ENCODE peak calls at places on chromosomes 12 and 14, in six cellular contexts. Z is CD4-positive, CD25-positive, alpha-beta regulatory T cell; C is CD8-positive, alpha-beta T cell; Q is naive thymus-derived CD4-positive, alpha-beta T cell; W is right lobe of liver; P is right cardiac atrium. J is an unnamed sample.

GRCh38 chr14:89728964-89729363 is 225.6 kb downstream of the EFCAB11 start:
- ATAC-seq in Z (no peak), C (no peak), W (no peak), P (no peak), Q (no peak), J (no peak)

GRCh38 chr14:85300119-85300518 is 229.8 kb upstream of the FLRT2 start:
- ATAC-seq in Q (no peak), C (no peak), W (no peak), P (no peak), Z (no peak), J (no peak)

GRCh38 chr14:61460853-61461611 is 139.7 kb downstream of the PRKCH start:
- ATAC-seq in P (no peak), Q (peak; percentile 57), C (peak; percentile 71), W (no peak), Z (peak; percentile 83), J (no peak)

GRCh38 chr12:27511723-27512045 is 12.3 kb upstream of the PPFIBP1 start:
- ATAC-seq in C (no peak), Z (no peak), P (peak; percentile 55), Q (no peak), W (no peak), J (no peak)

GRCh38 chr12:33438890-33439586 is 581 bp downstream of the SYT10 start:
- ATAC-seq in P (peak; percentile 19), Z (no peak), Q (no peak), C (no peak), W (peak; percentile 18), J (no peak)

GRCh38 chr14:48384786-48385185 is 709.4 kb upstream of the MDGA2 start:
- ATAC-seq in W (no peak), P (no peak), C (no peak), Z (no peak), Q (no peak), J (no peak)

GRCh38 chr14:34810028-34810427 is 65.1 kb downstream of the BAZ1A start:
- ATAC-seq in C (no peak), Z (no peak), Q (no peak), W (no peak), P (no peak), J (no peak)

GRCh38 chr12:56935752-56936151 is 1.5 kb upstream of the SDR9C7 start:
- ATAC-seq in Q (no peak), Z (no peak), W (no peak), P (no peak), C (no peak), J (no peak)

GRCh38 chr14:102900631-102901571 is 21.6 kb upstream of the AMN start:
- ATAC-seq in W (no peak), Z (peak; percentile 58), P (peak; percentile 29), C (peak; percentile 87), Q (peak; percentile 83), J (no peak)

GRCh38 chr12:97301576-97301975 is 161.0 kb upstream of the RMST start:
- ATAC-seq in Q (no peak), Z (no peak), P (no peak), C (no peak), W (no peak), J (no peak)

GRCh38 chr12:95262808-95263207 is 45.2 kb downstream of the VEZT start:
- ATAC-seq in Q (no peak), W (peak; percentile 69), C (no peak), P (peak; percentile 84), Z (no peak), J (peak; percentile 43)

GRCh38 chr12:6368906-6369525 is 6.3 kb downstream of the SCNN1A start:
- ATAC-seq in W (no peak), Z (no peak), P (no peak), Q (no peak), C (no peak), J (no peak)

GRCh38 chr12:45605624-45606023 is 123.9 kb upstream of the ARID2 start:
- ATAC-seq in W (no peak), C (no peak), Z (no peak), Q (no peak), P (no peak), J (no peak)

GRCh38 chr12:68910128-68910527 is 22.8 kb downstream of the CPM start:
- ATAC-seq in Q (no peak), W (no peak), C (no peak), P (no peak), Z (no peak), J (no peak)

GRCh38 chr12:91074068-91074819 is 16.4 kb upstream of the KERA start:
- ATAC-seq in W (no peak), Q (no peak), Z (no peak), C (no peak), P (peak; percentile 91), J (peak; percentile 46)

GRCh38 chr12:53994268-53994690 is 5.7 kb upstream of the HOXC9 start:
- ATAC-seq in W (peak; percentile 16), P (no peak), Z (no peak), C (no peak), Q (no peak), J (peak; percentile 15)

GRCh38 chr12:13032164-13032563 is 12.0 kb upstream of the FAM234B start:
- ATAC-seq in Q (no peak), P (no peak), C (no peak), W (no peak), Z (no peak), J (no peak)

GRCh38 chr12:111330800-111331752 is 37.8 kb downstream of the PHETA1 start:
- ATAC-seq in P (peak; percentile 44), Z (no peak), W (peak; percentile 40), Q (peak; percentile 37), C (no peak), J (no peak)

GRCh38 chr14:100065942-100066574 is 836 bp downstream of the EVL start:
- ATAC-seq in Z (peak; percentile 28), P (peak; percentile 77), W (peak; percentile 38), Q (peak; percentile 33), C (peak; percentile 12), J (no peak)

GRCh38 chr12:46964496-46965098 is 114.8 kb upstream of the PCED1B start:
- ATAC-seq in C (no peak), W (no peak), Z (no peak), Q (no peak), P (peak; percentile 25), J (peak; percentile 31)

GRCh38 chr12:3170423-3171194 is 93.4 kb downstream of the TSPAN9 start:
- ATAC-seq in W (no peak), P (no peak), Z (no peak), Q (no peak), C (no peak), J (no peak)

GRCh38 chr12:552466-552865 is 92.7 kb downstream of the B4GALNT3 start:
- ATAC-seq in W (no peak), Z (no peak), Q (no peak), C (no peak), P (peak; percentile 41), J (no peak)

GRCh38 chr14:55099741-55100140 is 29.3 kb upstream of the LGALS3 start:
- ATAC-seq in Z (no peak), Q (no peak), P (peak; percentile 9), W (no peak), C (no peak), J (peak; percentile 46)

GRCh38 chr14:61756135-61756534 is 6.1 kb upstream of the SNAPC1 start:
- ATAC-seq in W (no peak), P (no peak), C (no peak), Z (no peak), Q (no peak), J (no peak)

GRCh38 chr12:56104109-56104814 is at the start of gene PA2G4:
- ATAC-seq in Z (peak; percentile 94), C (peak; percentile 88), W (peak; percentile 93), Q (peak; percentile 93), P (peak; percentile 99), J (peak; percentile 99)

DNA sequence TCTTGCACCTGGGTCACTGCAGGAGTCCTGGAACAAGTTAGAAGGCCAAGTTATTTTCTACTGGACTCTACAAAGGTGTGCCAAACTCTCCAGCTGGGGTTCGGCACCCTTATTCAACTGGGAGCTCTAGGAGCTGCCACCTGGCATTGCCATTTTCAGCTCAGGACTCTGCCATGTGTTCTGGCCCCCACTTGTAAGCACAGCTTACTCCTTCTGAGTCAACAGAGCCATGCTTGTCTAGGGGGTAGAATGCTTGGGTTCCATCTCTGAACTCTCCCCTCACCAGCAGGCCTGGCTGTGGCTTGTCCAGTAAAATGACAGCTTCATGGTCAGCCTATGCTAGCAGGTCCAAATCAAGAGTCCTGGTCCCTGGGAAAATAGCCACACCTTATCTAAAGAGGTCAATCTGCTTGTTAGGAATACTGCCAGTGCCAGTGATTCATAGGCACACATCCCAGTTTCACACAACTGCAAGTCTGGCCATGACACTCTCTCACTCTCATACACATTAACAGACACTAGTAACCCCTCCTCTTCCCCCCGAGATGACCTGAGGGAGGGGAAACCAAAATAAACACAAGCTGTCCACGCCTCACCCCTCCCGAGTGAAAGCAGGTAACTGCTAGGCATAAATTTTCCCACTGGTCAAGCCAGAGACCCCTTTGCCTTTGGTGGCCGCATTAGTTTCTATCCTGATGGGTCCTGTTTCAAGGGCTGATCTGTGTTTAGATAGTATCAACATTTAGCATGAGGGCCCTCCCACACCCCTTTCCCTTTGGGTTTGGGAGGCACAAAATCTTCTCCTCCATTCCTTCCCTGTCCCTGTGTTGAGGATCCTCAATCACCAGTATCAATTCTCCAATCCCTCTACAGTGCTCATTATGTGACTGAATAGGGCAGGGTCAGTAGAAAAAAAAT is 182.3 kb upstream of the GZMB start:
- ATAC-seq in Q (no peak), C (no peak), W (peak; percentile 77), Z (no peak), P (peak; percentile 86), J (no peak)
- H3K4me1 ChIP-seq in Q (no peaks in the 10 kb centered on the region), C (no peaks in the 10 kb centered on the region), W (peaks cover 74% of the 10 kb centered on the region), Z (no peaks in the 10 kb centered on the region), P (peaks cover 23% of the 10 kb centered on the region), J (no peaks in the 10 kb centered on the region)

GRCh38 chr14:22523283-22523682 is 65.7 kb downstream of the DAD1 start:
- ATAC-seq in Z (no peak), P (no peak), W (no peak), C (no peak), Q (no peak), J (no peak)
- H3K4me1 ChIP-seq in Z (peaks cover 96% of the 10 kb centered on the region), P (peaks cover 6% of the 10 kb centered on the region), W (peaks cover 10% of the 10 kb centered on the region), C (peaks cover 92% of the 10 kb centered on the region), Q (peaks cover 82% of the 10 kb centered on the region), J (no peaks in the 10 kb centered on the region)

GRCh38 chr12:59472273-59472672 is 123.6 kb upstream of the SLC16A7 start:
- ATAC-seq in W (no peak), P (no peak), Q (no peak), Z (no peak), C (no peak), J (no peak)
- H3K4me1 ChIP-seq in W (no peaks in the 10 kb centered on the region), P (no peaks in the 10 kb centered on the region), Q (no peaks in the 10 kb centered on the region), Z (no peaks in the 10 kb centered on the region), C (no peaks in the 10 kb centered on the region), J (no peaks in the 10 kb centered on the region)

DNA sequence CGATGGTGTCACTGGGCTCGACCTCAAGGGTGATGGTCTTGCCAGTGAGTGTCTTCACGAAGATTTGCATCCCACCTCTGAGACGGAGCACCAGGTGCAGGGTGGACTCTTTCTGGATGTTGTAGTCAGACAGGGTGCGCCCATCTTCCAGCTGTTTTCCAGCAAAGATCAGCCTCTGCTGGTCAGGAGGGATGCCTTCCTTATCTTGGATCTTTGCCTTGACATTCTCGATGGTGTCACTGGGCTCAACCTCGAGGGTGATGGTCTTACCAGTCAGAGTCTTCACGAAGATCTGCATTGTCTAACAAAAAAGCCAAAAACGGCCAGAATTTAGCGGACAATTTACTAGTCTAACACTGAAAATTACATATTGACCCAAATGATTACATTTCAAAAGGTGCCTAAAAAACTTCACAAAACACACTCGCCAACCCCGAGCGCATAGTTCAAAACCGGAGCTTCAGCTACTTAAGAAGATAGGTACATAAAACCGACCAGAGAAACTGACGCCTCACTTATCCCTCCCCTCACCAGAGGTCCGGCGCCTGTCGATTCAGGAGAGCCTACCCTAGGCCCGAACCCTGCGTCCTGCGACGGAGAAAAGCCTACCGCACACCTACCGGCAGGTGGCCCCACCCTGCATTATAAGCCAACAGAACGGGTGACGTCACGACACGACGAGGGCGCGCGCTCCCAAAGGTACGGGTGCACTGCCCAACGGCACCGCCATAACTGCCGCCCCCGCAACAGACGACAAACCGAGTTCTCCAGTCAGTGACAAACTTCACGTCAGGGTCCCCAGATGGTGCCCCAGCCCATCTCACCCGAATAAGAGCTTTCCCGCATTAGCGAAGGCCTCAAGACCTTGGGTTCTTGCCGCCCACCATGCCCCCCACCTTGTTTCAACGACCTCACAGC is 717 bp downstream of the UBC start:
- ATAC-seq in Q (peak; percentile 64), Z (peak; percentile 44), C (peak; percentile 51), P (peak; percentile 27), W (peak; percentile 56), J (peak; percentile 7)
- H3K4me1 ChIP-seq in Q (peaks cover 38% of the 10 kb centered on the region), Z (peaks cover 57% of the 10 kb centered on the region), C (peaks cover 44% of the 10 kb centered on the region), P (peaks cover 11% of the 10 kb centered on the region), W (peaks cover 45% of the 10 kb centered on the region), J (peaks cover 64% of the 10 kb centered on the region)

J was measured in gastroesophageal sphincter.